ENCODE peak calls at places on chromosomes 5 and 9, in five cellular contexts. One of them, this sample, is unnamed.

GRCh38 chr5:120823316-120823715 is 359.2 kb downstream of the PRR16 start:
- DNase-seq in ACHN: no peak
- DNase-seq in T-helper 2 cell: no peak
- DNase-seq in NCI-H1092: no peak
- DNase-seq in endothelial cell: no peak
- DNase-seq in this sample: no peak

GRCh38 chr9:120257483-120257882 is 322.5 kb downstream of the CDK5RAP2 start:
- DNase-seq in endothelial cell: no peak
- DNase-seq in ACHN: no peak
- DNase-seq in T-helper 2 cell: no peak
- DNase-seq in NCI-H1092: peak; percentile 25
- DNase-seq in this sample: no peak

GRCh38 chr5:154356256-154356655 is 89.5 kb upstream of the SAP30L start:
- DNase-seq in NCI-H1092: no peak
- DNase-seq in endothelial cell: no peak
- DNase-seq in ACHN: no peak
- DNase-seq in T-helper 2 cell: peak; percentile 3
- DNase-seq in this sample: no peak

GRCh38 chr9:109906766-109907382 is 126.9 kb downstream of the PALM2AKAP2 start:
- DNase-seq in ACHN: no peak
- DNase-seq in endothelial cell: no peak
- DNase-seq in NCI-H1092: no peak
- DNase-seq in T-helper 2 cell: peak; percentile 51
- DNase-seq in this sample: no peak

GRCh38 chr5:87020099-87020934 is 247.4 kb upstream of the RASA1 start:
- DNase-seq in ACHN: no peak
- DNase-seq in T-helper 2 cell: peak; percentile 89
- DNase-seq in endothelial cell: no peak
- DNase-seq in NCI-H1092: no peak
- DNase-seq in this sample: no peak

GRCh38 chr5:174292348-174292747 is 246.8 kb downstream of the NSG2 start:
- DNase-seq in T-helper 2 cell: no peak
- DNase-seq in ACHN: no peak
- DNase-seq in endothelial cell: no peak
- DNase-seq in NCI-H1092: no peak
- DNase-seq in this sample: no peak

GRCh38 chr5:132751971-132752580 is 4.8 kb downstream of the CCNI2 start:
- DNase-seq in NCI-H1092: no peak
- DNase-seq in ACHN: no peak
- DNase-seq in endothelial cell: no peak
- DNase-seq in T-helper 2 cell: no peak
- DNase-seq in this sample: no peak

GRCh38 chr5:168978015-168978414 is 322.9 kb downstream of the SLIT3 start:
- DNase-seq in NCI-H1092: no peak
- DNase-seq in endothelial cell: no peak
- DNase-seq in ACHN: no peak
- DNase-seq in T-helper 2 cell: no peak
- DNase-seq in this sample: no peak

GRCh38 chr5:29208026-29208425 is 1985.5 kb upstream of the CDH6 start:
- DNase-seq in T-helper 2 cell: no peak
- DNase-seq in endothelial cell: no peak
- DNase-seq in ACHN: no peak
- DNase-seq in NCI-H1092: no peak
- DNase-seq in this sample: no peak

This sample was measured in DMS79.